ENCODE peak calls at places on chromosome 9, in nine cellular contexts. T is neural progenitor cell, S is tibial artery, R is vagina, U is astrocyte, A is heart left ventricle, D is heart right ventricle, M is left ventricle myocardium inferior, K is Peyer's patch. P is an unnamed sample.

GRCh38 chr9:98375138-98375726 is 119.8 kb upstream of the TBC1D2 start:
- DNase-seq in K (no peak), S (no peak), U (peak; percentile 81), M (no peak), A (no peak), R (no peak), T (no peak), D (no peak), P (peak; percentile 77)

GRCh38 chr9:89902450-89902849 is 297.6 kb downstream of the GADD45G start:
- DNase-seq in A (no peak), S (no peak), M (no peak), R (no peak), U (peak; percentile 91), D (no peak), K (no peak), T (no peak), P (no peak)

GRCh38 chr9:88950341-88951141 is 40.7 kb upstream of the S1PR3 start:
- DNase-seq in T (peak; percentile 22), U (peak; percentile 84), M (no peak), A (no peak), S (no peak), K (no peak), D (no peak), R (no peak), P (peak; percentile 87)

GRCh38 chr9:70367305-70367930 is 47.0 kb downstream of the KLF9 start:
- DNase-seq in D (no peak), S (no peak), M (no peak), K (no peak), A (no peak), U (no peak), T (no peak), R (no peak), P (no peak)

GRCh38 chr9:114016629-114017423 is 61.3 kb downstream of the AMBP start:
- DNase-seq in U (no peak), T (no peak), K (peak; percentile 39), M (no peak), D (no peak), S (peak; percentile 62), R (peak; percentile 67), A (peak; percentile 12), P (no peak)

GRCh38 chr9:88053888-88054501 is 79.7 kb upstream of the CDK20 start:
- DNase-seq in R (no peak), S (no peak), A (no peak), T (no peak), U (no peak), M (no peak), D (no peak), K (no peak), P (no peak)

GRCh38 chr9:134496413-134497282 is 145.0 kb upstream of the COL5A1 start:
- DNase-seq in K (peak; percentile 39), D (no peak), S (peak; percentile 58), T (no peak), R (no peak), U (peak; percentile 71), A (no peak), M (no peak), P (no peak)

GRCh38 chr9:138077898-138078540 is 200.4 kb downstream of the CACNA1B start:
- DNase-seq in U (no peak), A (no peak), S (peak; percentile 46), T (no peak), M (no peak), R (no peak), D (no peak), K (peak; percentile 21), P (no peak)

GRCh38 chr9:115118471-115119156 is 657 bp upstream of the TNC start:
- DNase-seq in T (peak; percentile 96), M (peak; percentile 20), D (peak; percentile 23), S (peak; percentile 82), R (no peak), K (peak; percentile 60), U (peak; percentile 90), A (peak; percentile 23), P (peak; percentile 96)
- TF ChIP-seq CTCF in T (no peak), M (no peak), D (no peak), S (no peak), R (no peak), K (no peak), U (no peak), A (no peak), P (no peak)

DNA sequence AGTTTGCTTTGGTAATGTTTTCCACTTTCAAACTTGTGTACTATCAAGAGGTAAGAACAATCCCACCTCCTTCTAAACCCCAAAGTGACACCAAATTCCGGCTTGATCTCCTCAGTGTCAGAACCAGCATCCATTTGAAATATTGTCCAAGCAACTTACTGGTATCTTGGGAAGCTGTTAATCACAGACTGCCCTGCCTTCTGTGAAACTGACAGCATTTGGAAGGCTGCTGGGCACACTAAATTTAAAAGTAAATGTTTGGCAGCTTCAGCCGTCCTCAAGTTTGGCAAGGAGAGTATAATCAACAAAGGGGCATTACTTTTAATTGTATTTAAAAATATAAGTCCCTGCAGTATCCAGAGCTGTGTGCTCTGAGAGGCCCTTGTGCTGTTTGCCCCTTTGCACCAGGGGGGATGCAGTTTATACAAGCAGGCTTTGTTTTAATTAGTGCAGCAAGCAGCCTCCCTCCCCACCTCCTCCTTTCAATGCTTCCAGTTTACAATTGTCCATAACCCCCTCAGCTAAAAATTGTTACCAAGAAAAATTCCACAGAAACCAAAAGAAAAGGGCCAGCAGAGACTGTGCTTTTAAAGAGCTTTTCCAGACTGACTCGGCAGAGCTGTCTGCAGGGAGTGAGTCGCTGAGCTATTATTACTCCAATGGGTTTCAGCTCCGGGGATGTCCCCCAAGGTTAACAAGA is 328.4 kb upstream of the MPDZ start:
- DNase-seq in K (no peak), R (no peak), T (peak; percentile 36), D (no peak), U (no peak), A (no peak), S (no peak), M (no peak), P (no peak)
- H3K4me3 ChIP-seq in K (no peak overlapping the region), R (peak overlapping the region; percentile 8), T (peak overlapping the region; percentile 42), D (no peak overlapping the region), U (peak overlapping the region; percentile 50), A (no peak overlapping the region), S (peak overlapping the region; percentile 27), M (peak overlapping the region; percentile 47), P (no peak overlapping the region)

GRCh38 chr9:121173501-121173900 is 28.2 kb downstream of the RAB14 start:
- DNase-seq in R (no peak), A (no peak), D (no peak), S (no peak), M (no peak), T (no peak), U (no peak), K (no peak), P (no peak)

GRCh38 chr9:121172726-121173487 is 28.8 kb downstream of the RAB14 start:
- DNase-seq in T (no peak), R (no peak), D (no peak), S (no peak), U (no peak), K (no peak), M (no peak), A (no peak), P (no peak)

GRCh38 chr9:121168052-121168451 is 33.6 kb downstream of the RAB14 start:
- DNase-seq in A (no peak), K (no peak), D (no peak), U (no peak), T (no peak), R (no peak), S (no peak), M (no peak), P (no peak)

GRCh38 chr9:121171236-121171635 is 30.4 kb downstream of the RAB14 start:
- DNase-seq in K (no peak), U (no peak), R (no peak), M (no peak), D (no peak), S (no peak), T (no peak), A (no peak), P (no peak)

DNA sequence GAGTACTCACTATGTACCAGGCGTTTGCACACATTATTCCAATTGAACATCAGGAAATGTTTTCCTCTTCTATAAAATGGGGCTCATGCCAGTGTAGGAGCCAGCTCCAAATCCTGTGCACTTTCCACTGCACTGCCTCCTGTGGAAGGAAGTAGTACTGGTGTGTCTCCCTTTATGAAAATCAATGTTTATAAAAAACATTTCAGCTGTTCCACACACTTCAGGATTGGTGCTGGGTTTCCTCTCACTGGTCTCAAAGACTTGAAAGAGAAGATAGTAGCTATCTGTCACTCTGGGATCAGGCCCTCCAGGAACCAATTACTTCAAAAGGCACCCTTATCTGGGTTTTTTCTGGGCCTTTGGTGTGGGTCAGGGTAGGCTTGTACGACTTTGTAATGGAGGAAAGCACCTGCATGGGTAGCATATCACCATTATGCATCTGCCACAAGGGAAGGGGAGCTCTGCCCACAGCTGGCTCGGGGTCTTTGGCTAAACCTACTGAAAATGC is 32.5 kb downstream of the RAB14 start:
- DNase-seq in T (no peak), D (no peak), M (no peak), U (no peak), K (no peak), R (no peak), S (no peak), A (no peak), P (no peak)
- H3K36me3 ChIP-seq in T (peaks cover 4% of the 10 kb centered on the region), D (peaks cover 6% of the 10 kb centered on the region), M (peaks cover 85% of the 10 kb centered on the region), U (peaks cover 31% of the 10 kb centered on the region), K (no peaks in the 10 kb centered on the region), R (no peaks in the 10 kb centered on the region), S (peaks cover 42% of the 10 kb centered on the region), A (peaks cover 92% of the 10 kb centered on the region), P (peaks cover 13% of the 10 kb centered on the region)

GRCh38 chr9:71703172-71703872 is 65.0 kb downstream of the CEMIP2 start:
- DNase-seq in D (no peak), T (no peak), A (no peak), U (no peak), K (no peak), M (no peak), R (no peak), S (no peak), P (peak; percentile 80)
- TF ChIP-seq CTCF in D (no peak), T (no peak), A (no peak), U (no peak), K (no peak), M (no peak), R (no peak), S (no peak), P (no peak)

DNA sequence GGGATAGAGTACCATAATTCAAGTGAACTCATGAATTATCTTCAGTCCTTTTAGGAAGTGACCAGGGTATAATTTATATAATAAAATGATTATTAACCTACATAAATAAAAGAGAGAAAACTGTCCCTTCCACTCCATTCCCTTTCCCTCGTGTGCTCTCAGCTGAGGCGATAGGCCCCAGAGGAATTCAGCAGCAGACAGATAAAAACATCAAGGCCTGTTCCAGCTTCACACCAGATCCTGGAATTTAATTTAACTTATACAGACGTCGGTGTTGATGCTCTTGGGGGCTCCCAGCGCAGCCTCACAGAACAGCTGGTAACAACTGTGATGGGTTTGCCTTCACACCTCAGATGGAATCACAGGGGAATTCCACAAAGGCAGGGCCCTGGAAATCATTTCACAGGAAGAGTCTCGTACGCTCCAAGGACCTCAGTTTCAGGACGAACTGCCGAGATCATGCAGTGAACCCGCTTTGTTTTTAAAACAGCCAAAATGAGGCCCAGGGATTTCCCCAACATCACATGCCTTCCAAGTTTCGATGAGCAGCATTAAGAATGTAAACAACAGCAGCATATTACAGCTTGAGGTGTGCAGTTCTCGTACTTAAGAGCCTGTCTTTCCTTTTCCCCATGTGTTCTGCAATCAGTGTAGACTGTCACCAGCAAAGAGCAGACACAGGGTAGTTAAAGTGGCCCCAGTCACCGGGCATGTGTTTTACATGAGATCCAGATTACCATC is 73.6 kb upstream of the ALDH1B1 start:
- DNase-seq in S (no peak), A (no peak), T (no peak), K (no peak), M (no peak), R (peak; percentile 77), U (no peak), D (no peak), P (peak; percentile 69)
- H3K4me3 ChIP-seq in S (peak overlapping the region; percentile 25), A (no peak overlapping the region), T (no peak overlapping the region), K (no peak overlapping the region), M (peak overlapping the region; percentile 35), R (peak overlapping the region; percentile 4), U (peak overlapping the region; percentile 21), D (no peak overlapping the region), P (no peak overlapping the region)

P was measured in bronchial epithelial cell.